ENCODE peak calls at places on chromosomes 7 and 10, in five cellular contexts. F is NCI-H345, G is fibroblast of mammary gland, K is GM12891, E is cardiac septum. M is an unnamed sample.

GRCh38 chr7:102285541-102286236 is 979 bp upstream of the SH2B2 start:
- DNase-seq in G (no peak), K (no peak), E (no peak), F (no peak), M (no peak)

GRCh38 chr10:50545846-50546245 is 77.9 kb downstream of the SGMS1 start:
- DNase-seq in F (no peak), E (no peak), G (no peak), K (no peak), M (no peak)

GRCh38 chr10:126315471-126316177 is 72.7 kb downstream of the ADAM12 start:
- DNase-seq in E (no peak), G (peak), K (no peak), F (no peak), M (peak)

GRCh38 chr10:119723624-119724023 is 2.2 kb upstream of the INPP5F start:
- DNase-seq in K (no peak), G (no peak), F (no peak), E (no peak), M (no peak)

GRCh38 chr10:49253340-49253739 is 45.6 kb upstream of the C10orf71 start:
- DNase-seq in E (no peak), G (no peak), F (no peak), K (no peak), M (no peak)

GRCh38 chr10:87952612-87953011 is 89.2 kb downstream of the PTEN start:
- DNase-seq in F (no peak), G (no peak), E (no peak), K (no peak), M (no peak)

GRCh38 chr10:916716-917415 is 14.6 kb downstream of the LARP4B start:
- DNase-seq in K (no peak), E (no peak), F (no peak), G (no peak), M (no peak)

GRCh38 chr10:33330543-33331019 is 3.9 kb downstream of the NRP1 start:
- DNase-seq in F (peak), E (peak), K (peak), G (peak), M (peak)

GRCh38 chr10:13615650-13616049 is 28.9 kb downstream of the PRPF18 start:
- DNase-seq in F (no peak), E (no peak), G (no peak), K (no peak), M (no peak)

GRCh38 chr7:2978403-2978802 is 65.3 kb downstream of the CARD11 start:
- DNase-seq in G (no peak), F (no peak), E (no peak), K (peak), M (no peak)

GRCh38 chr7:157089100-157089510 is 49.6 kb upstream of the UBE3C start:
- DNase-seq in K (no peak), F (no peak), G (no peak), E (no peak), M (no peak)

GRCh38 chr10:97903128-97904025 is 53.7 kb downstream of the GOLGA7B start:
- DNase-seq in K (no peak), E (no peak), F (peak), G (no peak), M (no peak)

GRCh38 chr10:61475449-61475873 is 22.3 kb upstream of the TMEM26 start:
- DNase-seq in G (peak), E (no peak), F (no peak), K (no peak), M (peak)

GRCh38 chr10:35341521-35341920 is 5.2 kb downstream of the CCNY start:
- DNase-seq in G (no peak), F (no peak), K (no peak), E (no peak), M (no peak)

GRCh38 chr10:76287856-76288255 is 856.4 kb downstream of the LRMDA start:
- DNase-seq in F (no peak), E (no peak), G (peak), K (no peak), M (peak)

GRCh38 chr10:43206391-43207235 is 60.3 kb downstream of the RASGEF1A start:
- DNase-seq in E (peak), F (no peak), G (no peak), K (peak), M (no peak)

GRCh38 chr7:45869426-45869825 is 3.5 kb downstream of the CCDC201 start:
- DNase-seq in K (no peak), G (peak), F (no peak), E (peak), M (no peak)

GRCh38 chr10:92150798-92151197 is 140.1 kb downstream of the CPEB3 start:
- DNase-seq in K (no peak), F (no peak), E (no peak), G (no peak), M (no peak)

M was measured in AG08395.